ENCODE peak calls at places on chromosomes 7 and 10, in five cellular contexts. D is fibroblast of mammary gland, M is kidney epithelial cell, W is cardiac fibroblast, X is GM23338. U is an unnamed sample.

GRCh38 chr7:31860925-31861324 is 173.9 kb downstream of the PPP1R17 start:
- DNase-seq in D (no peak), W (peak; percentile 4), M (no peak), X (no peak), U (no peak)

GRCh38 chr10:103120977-103121735 is 71.9 kb downstream of the NT5C2 start:
- DNase-seq in M (no peak), W (peak; percentile 40), X (no peak), D (peak; percentile 42), U (no peak)

GRCh38 chr7:7911756-7912155 is 56.8 kb upstream of the GLCCI1 start:
- DNase-seq in D (no peak), X (no peak), W (no peak), M (no peak), U (no peak)

GRCh38 chr10:88039496-88040200 is 176.2 kb downstream of the PTEN start:
- DNase-seq in D (peak; percentile 54), X (no peak), W (peak; percentile 85), M (no peak), U (no peak)

GRCh38 chr7:69762821-69763352 is 164.6 kb downstream of the AUTS2 start:
- DNase-seq in D (no peak), W (no peak), X (no peak), M (no peak), U (no peak)

GRCh38 chr10:124325998-124326636 is 92.6 kb downstream of the OAT start:
- DNase-seq in X (no peak), D (no peak), M (no peak), W (no peak), U (no peak)

GRCh38 chr10:115558252-115558651 is 465.1 kb downstream of the ATRNL1 start:
- DNase-seq in W (no peak), D (no peak), X (peak; percentile 57), M (no peak), U (no peak)

GRCh38 chr10:60967260-60967659 is 23.3 kb upstream of the RHOBTB1 start:
- DNase-seq in D (no peak), X (no peak), W (no peak), M (no peak), U (no peak)

GRCh38 chr10:22335204-22335956 is 9.9 kb upstream of the SPAG6 start:
- DNase-seq in M (no peak), W (peak; percentile 69), D (peak; percentile 71), X (peak; percentile 78), U (no peak)

GRCh38 chr10:131068760-131069159 is 242.8 kb downstream of the TCERG1L start:
- DNase-seq in D (no peak), X (peak; percentile 6), M (no peak), W (no peak), U (no peak)

GRCh38 chr10:29946953-29947700 is 112.3 kb downstream of the JCAD start:
- DNase-seq in D (peak; percentile 96), X (peak; percentile 11), M (peak; percentile 97), W (peak; percentile 91), U (peak; percentile 97)

GRCh38 chr10:107548301-107548700 is 383.8 kb upstream of the SORCS1 start:
- DNase-seq in X (peak; percentile 32), D (peak; percentile 10), M (no peak), W (peak; percentile 42), U (no peak)

GRCh38 chr7:30285067-30285530 is 702 bp downstream of the ZNRF2 start:
- DNase-seq in M (no peak), D (peak; percentile 23), W (no peak), X (peak; percentile 46), U (no peak)

GRCh38 chr7:30284298-30285066 is at the start of gene ZNRF2:
- DNase-seq in M (peak; percentile 98), X (peak; percentile 99), W (peak; percentile 97), D (peak; percentile 96), U (peak; percentile 82)

GRCh38 chr7:30286749-30287148 is 2.4 kb downstream of the ZNRF2 start:
- DNase-seq in D (no peak), W (no peak), X (no peak), M (no peak), U (no peak)

GRCh38 chr7:30282735-30283134 is 1.7 kb upstream of the ZNRF2 start:
- DNase-seq in D (no peak), X (no peak), W (no peak), M (no peak), U (no peak)

DNA sequence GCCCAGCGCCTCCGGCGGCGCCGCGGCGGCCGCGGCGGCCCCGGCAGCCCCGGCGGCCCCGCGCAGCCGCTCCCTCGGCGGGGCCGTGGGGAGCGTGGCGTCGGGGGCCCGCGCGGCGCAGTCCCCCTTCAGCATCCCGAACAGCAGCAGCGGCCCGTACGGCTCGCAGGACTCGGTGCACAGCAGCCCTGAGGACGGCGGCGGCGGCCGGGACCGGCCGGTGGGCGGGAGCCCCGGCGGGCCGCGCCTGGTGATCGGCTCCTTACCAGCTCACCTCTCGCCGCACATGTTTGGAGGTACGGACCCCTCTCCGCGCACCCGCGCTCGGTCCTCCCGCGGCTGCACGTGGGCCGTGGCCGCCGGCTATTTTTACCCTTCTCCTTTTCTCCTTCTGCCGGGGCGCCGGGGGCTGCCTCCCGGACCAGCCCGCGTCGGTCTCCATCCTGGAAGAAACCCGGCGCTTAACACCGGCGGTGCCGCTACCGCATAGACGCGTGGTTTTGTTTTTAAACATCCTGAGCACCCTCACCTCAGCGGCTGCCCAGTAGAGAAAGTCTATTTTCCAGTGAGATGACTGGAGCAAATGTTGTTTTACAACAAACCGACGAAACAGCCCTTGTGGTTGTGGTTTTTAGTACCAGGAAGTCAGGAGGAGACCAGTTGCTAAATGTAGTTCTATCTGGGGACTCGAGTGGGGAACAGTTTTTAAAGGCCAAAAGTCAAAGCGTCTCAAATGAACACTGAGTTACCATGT is 1.3 kb downstream of the ZNRF2 start:
- DNase-seq in W (peak; percentile 69), X (peak; percentile 63), M (no peak), D (peak; percentile 69), U (no peak)
- TF ChIP-seq CTCF in W (no peak), X (no peak), M (no peak), D (no peak), U (no peak)

DNA sequence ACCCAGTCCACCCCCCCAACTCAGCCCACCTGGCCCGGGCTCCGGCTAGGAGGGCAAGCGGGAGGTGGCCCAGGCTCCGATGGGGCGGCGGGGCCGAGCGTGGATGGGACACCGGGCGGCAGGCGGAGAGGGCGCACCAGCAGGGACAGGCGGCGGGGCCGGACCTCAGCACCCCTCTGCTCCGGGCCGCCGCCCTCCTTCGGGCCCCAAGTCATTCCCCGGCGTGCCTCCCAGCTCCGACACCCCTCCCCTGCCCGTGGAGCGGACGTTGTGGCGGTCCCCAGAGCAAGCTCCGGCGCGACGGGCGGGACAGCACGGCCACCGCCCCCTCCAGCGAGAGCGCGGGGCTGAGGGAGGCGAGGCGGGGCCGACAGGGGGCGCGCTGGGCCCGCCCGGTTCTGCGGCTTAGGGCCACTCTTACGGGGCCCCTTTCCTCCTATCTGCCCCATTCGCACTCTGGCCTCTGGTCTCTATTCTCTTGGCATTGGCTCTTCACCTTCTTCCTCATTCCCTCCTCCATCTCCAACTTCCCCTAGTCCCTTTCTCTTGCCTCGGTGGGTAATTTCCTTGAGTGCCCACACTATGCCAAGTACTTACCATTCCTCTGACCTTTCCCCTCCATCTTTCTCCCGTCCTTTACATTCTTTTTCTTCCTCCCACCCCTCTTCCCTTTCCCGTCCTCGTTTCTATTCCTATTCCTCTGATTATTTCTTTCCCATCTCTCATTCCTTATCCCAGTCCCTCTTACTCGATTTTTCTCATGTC is 710 bp upstream of the GBX1 start:
- DNase-seq in M (no peak), W (peak; percentile 14), X (peak; percentile 82), D (no peak), U (no peak)
- H3K4me3 ChIP-seq in M (peak overlapping the region; percentile 16), W (peak overlapping the region; percentile 14), X (peak overlapping the region; percentile 65), D (no peak overlapping the region), U (peak overlapping the region; percentile 29)

DNA sequence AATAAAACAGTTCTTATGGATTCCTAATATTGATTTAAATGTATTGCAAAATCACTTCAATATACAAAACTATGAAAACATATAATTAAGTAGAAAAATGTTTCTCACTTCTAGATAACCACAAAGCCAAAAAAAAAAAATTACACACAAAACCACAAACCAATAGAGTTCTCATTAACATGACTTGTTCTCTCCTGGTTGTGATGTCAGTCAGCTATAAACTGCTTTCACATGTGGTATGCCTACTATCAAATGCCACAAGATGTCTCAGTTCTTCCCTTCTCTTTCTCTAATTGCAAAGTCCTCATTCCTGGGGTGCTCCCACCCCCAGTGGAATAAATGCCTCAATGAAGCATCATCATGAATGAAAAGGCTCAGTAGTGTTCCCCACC is 16.6 kb downstream of the GNAI1 start:
- DNase-seq in X (no peak), W (peak; percentile 75), D (peak; percentile 84), M (peak; percentile 37), U (no peak)
- TF ChIP-seq CTCF in X (no peak), W (no peak), D (no peak), M (no peak), U (no peak)

GRCh38 chr7:30473393-30473775 is 5.2 kb downstream of the NOD1 start:
- DNase-seq in M (no peak), W (no peak), D (no peak), X (no peak), U (no peak)

GRCh38 chr7:30472771-30473392 is 5.7 kb downstream of the NOD1 start:
- DNase-seq in X (no peak), W (peak; percentile 87), M (no peak), D (peak; percentile 93), U (no peak)

GRCh38 chr7:30474485-30474884 is 4.1 kb downstream of the NOD1 start:
- DNase-seq in M (no peak), D (no peak), W (no peak), X (no peak), U (no peak)

GRCh38 chr7:30474893-30475292 is 3.7 kb downstream of the NOD1 start:
- DNase-seq in D (peak; percentile 99), W (peak; percentile 96), X (no peak), M (no peak), U (no peak)

GRCh38 chr7:30473903-30474302 is 4.7 kb downstream of the NOD1 start:
- DNase-seq in W (no peak), D (no peak), X (no peak), M (no peak), U (no peak)
- H3K4me3 ChIP-seq in W (no peak overlapping the region), D (no peak overlapping the region), X (no peak overlapping the region), M (no peak overlapping the region), U (no peak overlapping the region)

DNA sequence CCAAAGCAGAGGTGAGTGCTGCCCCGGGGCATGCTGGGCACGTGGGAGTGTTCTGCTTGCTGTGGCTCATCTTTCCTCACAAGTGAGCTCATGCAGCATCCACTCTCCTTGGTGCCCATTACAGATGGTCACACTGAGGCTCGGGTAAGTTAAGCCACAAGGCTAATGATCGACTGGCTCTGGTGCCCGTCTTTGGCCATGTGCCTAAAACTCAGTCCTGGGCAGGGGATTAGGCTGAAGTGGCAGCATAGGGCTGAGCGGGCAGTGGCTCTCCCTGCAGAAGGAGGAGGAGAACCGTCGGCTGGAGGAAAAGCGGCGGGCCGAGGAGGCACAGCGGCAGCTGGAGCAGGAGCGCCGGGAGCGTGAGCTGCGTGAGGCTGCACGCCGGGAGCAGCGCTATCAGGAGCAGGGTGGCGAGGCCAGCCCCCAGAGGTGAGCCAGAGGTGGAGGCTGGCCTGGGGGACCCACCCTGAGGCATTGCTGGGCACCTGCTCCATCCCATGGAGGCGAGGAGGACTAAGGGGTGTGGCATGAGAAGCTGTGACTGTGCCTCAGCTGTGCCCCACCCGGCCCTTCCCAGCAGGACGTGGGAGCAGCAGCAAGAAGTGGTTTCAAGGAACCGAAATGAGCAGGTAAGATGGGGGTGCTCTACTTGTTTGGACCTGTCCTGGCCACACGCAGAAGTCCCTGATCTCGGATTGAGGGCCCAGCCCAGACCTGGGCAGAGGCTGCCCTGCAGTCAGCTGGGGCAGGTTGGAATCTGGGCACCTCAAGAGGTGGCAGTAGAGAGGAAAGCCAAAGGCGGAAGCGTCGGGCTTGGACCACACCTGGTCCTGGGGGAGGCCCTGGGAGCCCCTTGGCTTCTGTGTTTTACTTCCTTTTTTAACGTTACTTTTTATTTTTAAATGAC is 7.3 kb downstream of the PGAM2 start:
- DNase-seq in X (no peak), M (no peak), W (no peak), D (no peak), U (no peak)
- TF ChIP-seq CTCF in X (no peak), M (no peak), W (no peak), D (no peak), U (no peak)